ENCODE peak calls at places on chromosomes 6 and 20, in four cellular contexts. One of them, this sample, is unnamed.

GRCh38 chr6:154112181-154112809 is 73.3 kb downstream of the OPRM1 start:
- DNase-seq in central memory CD4-positive, alpha-beta T cell: no peak
- DNase-seq in MM.1S: no peak
- DNase-seq in activated naive CD4-positive, alpha-beta T cell: no peak
- DNase-seq in this sample: no peak

GRCh38 chr20:30610044-30610693 is 647.3 kb upstream of the DEFB115 start:
- DNase-seq in central memory CD4-positive, alpha-beta T cell: no peak
- DNase-seq in MM.1S: no peak
- DNase-seq in activated naive CD4-positive, alpha-beta T cell: no peak
- DNase-seq in this sample: no peak

GRCh38 chr6:40256831-40257230 is 322.6 kb upstream of the MOCS1 start:
- DNase-seq in central memory CD4-positive, alpha-beta T cell: no peak
- DNase-seq in MM.1S: no peak
- DNase-seq in activated naive CD4-positive, alpha-beta T cell: no peak
- DNase-seq in this sample: no peak

GRCh38 chr6:157798851-157799250 is 24.2 kb upstream of the SNX9 start:
- DNase-seq in central memory CD4-positive, alpha-beta T cell: no peak
- DNase-seq in MM.1S: no peak
- DNase-seq in activated naive CD4-positive, alpha-beta T cell: no peak
- DNase-seq in this sample: no peak

GRCh38 chr6:79969784-79970183 is 22.4 kb upstream of the ELOVL4 start:
- DNase-seq in central memory CD4-positive, alpha-beta T cell: no peak
- DNase-seq in MM.1S: no peak
- DNase-seq in activated naive CD4-positive, alpha-beta T cell: no peak
- DNase-seq in this sample: no peak

GRCh38 chr6:54206510-54206909 is 95.3 kb downstream of the MLIP start:
- DNase-seq in central memory CD4-positive, alpha-beta T cell: no peak
- DNase-seq in MM.1S: no peak
- DNase-seq in activated naive CD4-positive, alpha-beta T cell: no peak
- DNase-seq in this sample: no peak

GRCh38 chr6:42300701-42301100 is 83.0 kb upstream of the MRPS10 start:
- DNase-seq in central memory CD4-positive, alpha-beta T cell: no peak
- DNase-seq in MM.1S: no peak
- DNase-seq in activated naive CD4-positive, alpha-beta T cell: no peak
- DNase-seq in this sample: no peak

GRCh38 chr6:170146640-170147039 is 144.2 kb downstream of the DLL1 start:
- DNase-seq in central memory CD4-positive, alpha-beta T cell: no peak
- DNase-seq in MM.1S: no peak
- DNase-seq in activated naive CD4-positive, alpha-beta T cell: no peak
- DNase-seq in this sample: no peak

GRCh38 chr6:132734694-132735236 is 20.9 kb upstream of the VNN1 start:
- DNase-seq in central memory CD4-positive, alpha-beta T cell: no peak
- DNase-seq in MM.1S: no peak
- DNase-seq in activated naive CD4-positive, alpha-beta T cell: no peak
- DNase-seq in this sample: no peak

GRCh38 chr20:51799586-51799985 is 2.7 kb downstream of the SALL4 start:
- DNase-seq in central memory CD4-positive, alpha-beta T cell: no peak
- DNase-seq in MM.1S: no peak
- DNase-seq in activated naive CD4-positive, alpha-beta T cell: no peak
- DNase-seq in this sample: no peak

GRCh38 chr6:5865492-5866031 is 141.2 kb downstream of the NRN1 start:
- DNase-seq in central memory CD4-positive, alpha-beta T cell: no peak
- DNase-seq in MM.1S: no peak
- DNase-seq in activated naive CD4-positive, alpha-beta T cell: no peak
- DNase-seq in this sample: no peak

GRCh38 chr6:158606935-158607334 is 37.6 kb downstream of the DYNLT1 start:
- DNase-seq in central memory CD4-positive, alpha-beta T cell: no peak
- DNase-seq in MM.1S: no peak
- DNase-seq in activated naive CD4-positive, alpha-beta T cell: no peak
- DNase-seq in this sample: no peak

GRCh38 chr6:4055420-4056041 is 23.4 kb downstream of the FAM217A start:
- DNase-seq in central memory CD4-positive, alpha-beta T cell: no peak
- DNase-seq in MM.1S: peak
- DNase-seq in activated naive CD4-positive, alpha-beta T cell: no peak
- DNase-seq in this sample: no peak

GRCh38 chr6:40604082-40604481 is 16.9 kb upstream of the LRFN2 start:
- DNase-seq in central memory CD4-positive, alpha-beta T cell: no peak
- DNase-seq in MM.1S: no peak
- DNase-seq in activated naive CD4-positive, alpha-beta T cell: no peak
- DNase-seq in this sample: no peak

GRCh38 chr20:37760322-37760721 is 66.5 kb downstream of the CTNNBL1 start:
- DNase-seq in central memory CD4-positive, alpha-beta T cell: no peak
- DNase-seq in MM.1S: no peak
- DNase-seq in activated naive CD4-positive, alpha-beta T cell: no peak
- DNase-seq in this sample: no peak

GRCh38 chr20:34271961-34272360 is 30.7 kb downstream of the ASIP start:
- DNase-seq in central memory CD4-positive, alpha-beta T cell: no peak
- DNase-seq in MM.1S: no peak
- DNase-seq in activated naive CD4-positive, alpha-beta T cell: no peak
- DNase-seq in this sample: no peak

GRCh38 chr6:31498748-31499147 is 803 bp downstream of the MICB start:
- DNase-seq in central memory CD4-positive, alpha-beta T cell: no peak
- DNase-seq in MM.1S: no peak
- DNase-seq in activated naive CD4-positive, alpha-beta T cell: no peak
- DNase-seq in this sample: no peak

GRCh38 chr20:17538517-17539170 is 7.5 kb upstream of the BFSP1 start:
- DNase-seq in central memory CD4-positive, alpha-beta T cell: no peak
- DNase-seq in MM.1S: no peak
- DNase-seq in activated naive CD4-positive, alpha-beta T cell: no peak
- DNase-seq in this sample: no peak

GRCh38 chr6:11918021-11918738 is 93.9 kb upstream of the HIVEP1 start:
- DNase-seq in central memory CD4-positive, alpha-beta T cell: no peak
- DNase-seq in MM.1S: no peak
- DNase-seq in activated naive CD4-positive, alpha-beta T cell: no peak
- DNase-seq in this sample: no peak